ENCODE peak calls at places on chromosome 14, in seven cellular contexts. One of them, this sample, is unnamed.

GRCh38 chr14:94009767-94010166 is 12.7 kb downstream of the CCDC197 start:
- DNase-seq in activated T-helper 9 cell treated with anti-CD3 and anti-CD28 coated beads, Interleukin-2, amount 50 U/mL, for 16 hours: no peak
- DNase-seq in T1000: no peak
- DNase-seq in activated T-cell treated with anti-CD3 and anti-CD28 coated beads for 1 hour: no peak
- DNase-seq in NCI-H1092 treated with DMSO at 0.1 percent for 48 hours: no peak
- DNase-seq in heart right ventricle: no peak
- DNase-seq in fibroblast of pulmonary artery: peak; percentile 49
- DNase-seq in this sample: peak; percentile 75

GRCh38 chr14:68285421-68286179 is 466.0 kb downstream of the RAD51B start:
- DNase-seq in heart right ventricle: no peak
- DNase-seq in fibroblast of pulmonary artery: no peak
- DNase-seq in T1000: no peak
- DNase-seq in activated T-cell treated with anti-CD3 and anti-CD28 coated beads for 1 hour: no peak
- DNase-seq in NCI-H1092 treated with DMSO at 0.1 percent for 48 hours: no peak
- DNase-seq in activated T-helper 9 cell treated with anti-CD3 and anti-CD28 coated beads, Interleukin-2, amount 50 U/mL, for 16 hours: peak; percentile 53
- DNase-seq in this sample: no peak

GRCh38 chr14:40847496-40847895 is 759.2 kb upstream of the LRFN5 start:
- DNase-seq in fibroblast of pulmonary artery: no peak
- DNase-seq in NCI-H1092 treated with DMSO at 0.1 percent for 48 hours: no peak
- DNase-seq in T1000: no peak
- DNase-seq in heart right ventricle: no peak
- DNase-seq in activated T-cell treated with anti-CD3 and anti-CD28 coated beads for 1 hour: no peak
- DNase-seq in activated T-helper 9 cell treated with anti-CD3 and anti-CD28 coated beads, Interleukin-2, amount 50 U/mL, for 16 hours: no peak
- DNase-seq in this sample: no peak

GRCh38 chr14:21220874-21221477 is 48.3 kb downstream of the HNRNPC start:
- DNase-seq in T1000: no peak
- DNase-seq in activated T-cell treated with anti-CD3 and anti-CD28 coated beads for 1 hour: no peak
- DNase-seq in fibroblast of pulmonary artery: no peak
- DNase-seq in activated T-helper 9 cell treated with anti-CD3 and anti-CD28 coated beads, Interleukin-2, amount 50 U/mL, for 16 hours: no peak
- DNase-seq in heart right ventricle: no peak
- DNase-seq in NCI-H1092 treated with DMSO at 0.1 percent for 48 hours: no peak
- DNase-seq in this sample: peak; percentile 55

GRCh38 chr14:35366048-35366428 is 38.5 kb downstream of the NFKBIA start:
- DNase-seq in heart right ventricle: no peak
- DNase-seq in activated T-helper 9 cell treated with anti-CD3 and anti-CD28 coated beads, Interleukin-2, amount 50 U/mL, for 16 hours: peak; percentile 18
- DNase-seq in activated T-cell treated with anti-CD3 and anti-CD28 coated beads for 1 hour: no peak
- DNase-seq in fibroblast of pulmonary artery: peak; percentile 45
- DNase-seq in T1000: peak; percentile 26
- DNase-seq in NCI-H1092 treated with DMSO at 0.1 percent for 48 hours: no peak
- DNase-seq in this sample: no peak

GRCh38 chr14:68911594-68912227 is 67.4 kb downstream of the ACTN1 start:
- DNase-seq in NCI-H1092 treated with DMSO at 0.1 percent for 48 hours: peak; percentile 84
- DNase-seq in activated T-cell treated with anti-CD3 and anti-CD28 coated beads for 1 hour: peak; percentile 69
- DNase-seq in activated T-helper 9 cell treated with anti-CD3 and anti-CD28 coated beads, Interleukin-2, amount 50 U/mL, for 16 hours: peak; percentile 52
- DNase-seq in T1000: peak; percentile 38
- DNase-seq in heart right ventricle: peak; percentile 73
- DNase-seq in fibroblast of pulmonary artery: peak; percentile 82
- DNase-seq in this sample: peak; percentile 82

GRCh38 chr14:99387880-99388279 is 92.8 kb downstream of the SETD3 start:
- DNase-seq in activated T-helper 9 cell treated with anti-CD3 and anti-CD28 coated beads, Interleukin-2, amount 50 U/mL, for 16 hours: no peak
- DNase-seq in T1000: no peak
- DNase-seq in fibroblast of pulmonary artery: no peak
- DNase-seq in heart right ventricle: no peak
- DNase-seq in activated T-cell treated with anti-CD3 and anti-CD28 coated beads for 1 hour: no peak
- DNase-seq in NCI-H1092 treated with DMSO at 0.1 percent for 48 hours: no peak
- DNase-seq in this sample: no peak

GRCh38 chr14:104924421-104925213 is at the start of gene PLD4:
- DNase-seq in activated T-cell treated with anti-CD3 and anti-CD28 coated beads for 1 hour: no peak
- DNase-seq in T1000: no peak
- DNase-seq in NCI-H1092 treated with DMSO at 0.1 percent for 48 hours: no peak
- DNase-seq in activated T-helper 9 cell treated with anti-CD3 and anti-CD28 coated beads, Interleukin-2, amount 50 U/mL, for 16 hours: no peak
- DNase-seq in heart right ventricle: no peak
- DNase-seq in fibroblast of pulmonary artery: no peak
- DNase-seq in this sample: no peak

GRCh38 chr14:22848391-22849164 is 12.2 kb downstream of the MMP14 start:
- DNase-seq in heart right ventricle: peak; percentile 78
- DNase-seq in NCI-H1092 treated with DMSO at 0.1 percent for 48 hours: peak; percentile 44
- DNase-seq in activated T-cell treated with anti-CD3 and anti-CD28 coated beads for 1 hour: no peak
- DNase-seq in activated T-helper 9 cell treated with anti-CD3 and anti-CD28 coated beads, Interleukin-2, amount 50 U/mL, for 16 hours: no peak
- DNase-seq in T1000: no peak
- DNase-seq in fibroblast of pulmonary artery: peak; percentile 96
- DNase-seq in this sample: peak; percentile 95

GRCh38 chr14:96104469-96105057 is 65.4 kb downstream of the C14orf132 start:
- DNase-seq in NCI-H1092 treated with DMSO at 0.1 percent for 48 hours: no peak
- DNase-seq in activated T-helper 9 cell treated with anti-CD3 and anti-CD28 coated beads, Interleukin-2, amount 50 U/mL, for 16 hours: no peak
- DNase-seq in T1000: peak; percentile 86
- DNase-seq in heart right ventricle: peak; percentile 62
- DNase-seq in fibroblast of pulmonary artery: peak; percentile 83
- DNase-seq in activated T-cell treated with anti-CD3 and anti-CD28 coated beads for 1 hour: no peak
- DNase-seq in this sample: peak; percentile 99

GRCh38 chr14:95979339-95980042 is 59.7 kb upstream of the C14orf132 start:
- DNase-seq in fibroblast of pulmonary artery: no peak
- DNase-seq in NCI-H1092 treated with DMSO at 0.1 percent for 48 hours: peak; percentile 34
- DNase-seq in T1000: no peak
- DNase-seq in activated T-cell treated with anti-CD3 and anti-CD28 coated beads for 1 hour: no peak
- DNase-seq in heart right ventricle: no peak
- DNase-seq in activated T-helper 9 cell treated with anti-CD3 and anti-CD28 coated beads, Interleukin-2, amount 50 U/mL, for 16 hours: no peak
- DNase-seq in this sample: peak; percentile 1

GRCh38 chr14:74683406-74683805 is 29.5 kb downstream of the AREL1 start:
- DNase-seq in heart right ventricle: no peak
- DNase-seq in fibroblast of pulmonary artery: no peak
- DNase-seq in T1000: no peak
- DNase-seq in NCI-H1092 treated with DMSO at 0.1 percent for 48 hours: no peak
- DNase-seq in activated T-helper 9 cell treated with anti-CD3 and anti-CD28 coated beads, Interleukin-2, amount 50 U/mL, for 16 hours: no peak
- DNase-seq in activated T-cell treated with anti-CD3 and anti-CD28 coated beads for 1 hour: no peak
- DNase-seq in this sample: no peak

GRCh38 chr14:104912053-104912452 is 12.6 kb upstream of the PLD4 start:
- DNase-seq in heart right ventricle: no peak
- DNase-seq in T1000: no peak
- DNase-seq in activated T-cell treated with anti-CD3 and anti-CD28 coated beads for 1 hour: no peak
- DNase-seq in fibroblast of pulmonary artery: no peak
- DNase-seq in activated T-helper 9 cell treated with anti-CD3 and anti-CD28 coated beads, Interleukin-2, amount 50 U/mL, for 16 hours: no peak
- DNase-seq in NCI-H1092 treated with DMSO at 0.1 percent for 48 hours: no peak
- DNase-seq in this sample: no peak

GRCh38 chr14:93655078-93655750 is 133.1 kb downstream of the PRIMA1 start:
- DNase-seq in fibroblast of pulmonary artery: peak; percentile 58
- DNase-seq in NCI-H1092 treated with DMSO at 0.1 percent for 48 hours: peak; percentile 49
- DNase-seq in T1000: no peak
- DNase-seq in heart right ventricle: no peak
- DNase-seq in activated T-cell treated with anti-CD3 and anti-CD28 coated beads for 1 hour: no peak
- DNase-seq in activated T-helper 9 cell treated with anti-CD3 and anti-CD28 coated beads, Interleukin-2, amount 50 U/mL, for 16 hours: no peak
- DNase-seq in this sample: peak; percentile 63

GRCh38 chr14:104821229-104821945 is 20.5 kb downstream of the ZBTB42 start:
- DNase-seq in NCI-H1092 treated with DMSO at 0.1 percent for 48 hours: no peak
- DNase-seq in activated T-cell treated with anti-CD3 and anti-CD28 coated beads for 1 hour: no peak
- DNase-seq in heart right ventricle: no peak
- DNase-seq in fibroblast of pulmonary artery: no peak
- DNase-seq in activated T-helper 9 cell treated with anti-CD3 and anti-CD28 coated beads, Interleukin-2, amount 50 U/mL, for 16 hours: no peak
- DNase-seq in T1000: no peak
- DNase-seq in this sample: no peak

GRCh38 chr14:77843155-77843554 is 43.2 kb downstream of the ADCK1 start:
- DNase-seq in heart right ventricle: no peak
- DNase-seq in activated T-cell treated with anti-CD3 and anti-CD28 coated beads for 1 hour: no peak
- DNase-seq in T1000: no peak
- DNase-seq in activated T-helper 9 cell treated with anti-CD3 and anti-CD28 coated beads, Interleukin-2, amount 50 U/mL, for 16 hours: no peak
- DNase-seq in NCI-H1092 treated with DMSO at 0.1 percent for 48 hours: no peak
- DNase-seq in fibroblast of pulmonary artery: no peak
- DNase-seq in this sample: no peak

GRCh38 chr14:50741571-50741970 is 73.5 kb upstream of the SAV1 start:
- DNase-seq in NCI-H1092 treated with DMSO at 0.1 percent for 48 hours: no peak
- DNase-seq in activated T-helper 9 cell treated with anti-CD3 and anti-CD28 coated beads, Interleukin-2, amount 50 U/mL, for 16 hours: no peak
- DNase-seq in T1000: no peak
- DNase-seq in activated T-cell treated with anti-CD3 and anti-CD28 coated beads for 1 hour: no peak
- DNase-seq in fibroblast of pulmonary artery: peak; percentile 33
- DNase-seq in heart right ventricle: no peak
- DNase-seq in this sample: peak; percentile 68

GRCh38 chr14:68047910-68048309 is 228.3 kb downstream of the RAD51B start:
- DNase-seq in activated T-cell treated with anti-CD3 and anti-CD28 coated beads for 1 hour: no peak
- DNase-seq in fibroblast of pulmonary artery: peak; percentile 17
- DNase-seq in activated T-helper 9 cell treated with anti-CD3 and anti-CD28 coated beads, Interleukin-2, amount 50 U/mL, for 16 hours: no peak
- DNase-seq in heart right ventricle: no peak
- DNase-seq in NCI-H1092 treated with DMSO at 0.1 percent for 48 hours: no peak
- DNase-seq in T1000: no peak
- DNase-seq in this sample: peak; percentile 43

GRCh38 chr14:79502101-79502750 is 709.1 kb downstream of the DIO2 start:
- DNase-seq in activated T-helper 9 cell treated with anti-CD3 and anti-CD28 coated beads, Interleukin-2, amount 50 U/mL, for 16 hours: no peak
- DNase-seq in heart right ventricle: no peak
- DNase-seq in fibroblast of pulmonary artery: no peak
- DNase-seq in NCI-H1092 treated with DMSO at 0.1 percent for 48 hours: no peak
- DNase-seq in T1000: no peak
- DNase-seq in activated T-cell treated with anti-CD3 and anti-CD28 coated beads for 1 hour: no peak
- DNase-seq in this sample: no peak

GRCh38 chr14:90405101-90405500 is 8.3 kb downstream of the CALM1 start:
- DNase-seq in heart right ventricle: no peak
- DNase-seq in fibroblast of pulmonary artery: no peak
- DNase-seq in NCI-H1092 treated with DMSO at 0.1 percent for 48 hours: no peak
- DNase-seq in T1000: no peak
- DNase-seq in activated T-cell treated with anti-CD3 and anti-CD28 coated beads for 1 hour: no peak
- DNase-seq in activated T-helper 9 cell treated with anti-CD3 and anti-CD28 coated beads, Interleukin-2, amount 50 U/mL, for 16 hours: no peak
- DNase-seq in this sample: no peak

GRCh38 chr14:53295985-53296582 is 143.0 kb upstream of the DDHD1 start:
- DNase-seq in heart right ventricle: no peak
- DNase-seq in T1000: no peak
- DNase-seq in activated T-cell treated with anti-CD3 and anti-CD28 coated beads for 1 hour: no peak
- DNase-seq in activated T-helper 9 cell treated with anti-CD3 and anti-CD28 coated beads, Interleukin-2, amount 50 U/mL, for 16 hours: no peak
- DNase-seq in NCI-H1092 treated with DMSO at 0.1 percent for 48 hours: peak; percentile 38
- DNase-seq in fibroblast of pulmonary artery: peak; percentile 63
- DNase-seq in this sample: peak; percentile 66

GRCh38 chr14:54564071-54564798 is 2.7 kb upstream of the SAMD4A start:
- DNase-seq in activated T-helper 9 cell treated with anti-CD3 and anti-CD28 coated beads, Interleukin-2, amount 50 U/mL, for 16 hours: no peak
- DNase-seq in T1000: no peak
- DNase-seq in NCI-H1092 treated with DMSO at 0.1 percent for 48 hours: peak; percentile 55
- DNase-seq in heart right ventricle: no peak
- DNase-seq in fibroblast of pulmonary artery: peak; percentile 74
- DNase-seq in activated T-cell treated with anti-CD3 and anti-CD28 coated beads for 1 hour: no peak
- DNase-seq in this sample: peak; percentile 67

GRCh38 chr14:105385322-105385637 is 13.1 kb upstream of the TEX22 start:
- DNase-seq in fibroblast of pulmonary artery: no peak
- DNase-seq in NCI-H1092 treated with DMSO at 0.1 percent for 48 hours: no peak
- DNase-seq in activated T-cell treated with anti-CD3 and anti-CD28 coated beads for 1 hour: no peak
- DNase-seq in activated T-helper 9 cell treated with anti-CD3 and anti-CD28 coated beads, Interleukin-2, amount 50 U/mL, for 16 hours: no peak
- DNase-seq in T1000: no peak
- DNase-seq in heart right ventricle: no peak
- DNase-seq in this sample: no peak

GRCh38 chr14:91416744-91417133 is 881 bp downstream of the CCDC88C start:
- DNase-seq in T1000: no peak
- DNase-seq in fibroblast of pulmonary artery: no peak
- DNase-seq in activated T-helper 9 cell treated with anti-CD3 and anti-CD28 coated beads, Interleukin-2, amount 50 U/mL, for 16 hours: no peak
- DNase-seq in NCI-H1092 treated with DMSO at 0.1 percent for 48 hours: no peak
- DNase-seq in heart right ventricle: no peak
- DNase-seq in activated T-cell treated with anti-CD3 and anti-CD28 coated beads for 1 hour: no peak
- DNase-seq in this sample: no peak

GRCh38 chr14:32808574-32809098 is 130.0 kb upstream of the NPAS3 start:
- DNase-seq in NCI-H1092 treated with DMSO at 0.1 percent for 48 hours: peak; percentile 90
- DNase-seq in heart right ventricle: no peak
- DNase-seq in T1000: no peak
- DNase-seq in activated T-helper 9 cell treated with anti-CD3 and anti-CD28 coated beads, Interleukin-2, amount 50 U/mL, for 16 hours: no peak
- DNase-seq in activated T-cell treated with anti-CD3 and anti-CD28 coated beads for 1 hour: no peak
- DNase-seq in fibroblast of pulmonary artery: peak; percentile 59
- DNase-seq in this sample: peak; percentile 80

GRCh38 chr14:73850940-73851339 is 691 bp upstream of the PTGR2 start:
- DNase-seq in activated T-cell treated with anti-CD3 and anti-CD28 coated beads for 1 hour: no peak
- DNase-seq in NCI-H1092 treated with DMSO at 0.1 percent for 48 hours: no peak
- DNase-seq in fibroblast of pulmonary artery: peak; percentile 22
- DNase-seq in T1000: no peak
- DNase-seq in activated T-helper 9 cell treated with anti-CD3 and anti-CD28 coated beads, Interleukin-2, amount 50 U/mL, for 16 hours: no peak
- DNase-seq in heart right ventricle: no peak
- DNase-seq in this sample: no peak